ENCODE peak calls at places on chromosomes 16 and 17, in four cellular contexts. A, C, V and X are unnamed samples.
A peak's percentile ranks its signal among the peaks of the same experiment; 100 is the strongest.

GRCh38 chr17:17738901-17739300 is 57.6 kb downstream of the RAI1 start:
- DNase-seq in A (no peak), C (peak; percentile 27), V (no peak), X (no peak)

GRCh38 chr16:88298166-88298881 is 84.4 kb upstream of the ZNF469 start:
- DNase-seq in A (no peak), C (no peak), V (no peak), X (no peak)

GRCh38 chr16:88298882-88299745 is 83.6 kb upstream of the ZNF469 start:
- DNase-seq in A (no peak), C (no peak), V (no peak), X (no peak)

GRCh38 chr16:81458827-81459598 is 14.4 kb downstream of the CMIP start:
- DNase-seq in A (no peak), C (no peak), V (no peak), X (no peak)

GRCh38 chr17:8994319-8994718 is 27.0 kb upstream of the NTN1 start:
- DNase-seq in A (peak; percentile 78), C (peak; percentile 59), V (peak; percentile 10), X (peak; percentile 56)

GRCh38 chr17:65231662-65232335 is 94.6 kb downstream of the RGS9 start:
- DNase-seq in A (no peak), C (peak; percentile 45), V (peak; percentile 53), X (peak; percentile 55)

GRCh38 chr17:32688221-32688620 is 188.7 kb downstream of the MYO1D start:
- DNase-seq in A (no peak), C (no peak), V (no peak), X (no peak)

GRCh38 chr16:89378947-89379771 is 111.2 kb downstream of the ANKRD11 start:
- DNase-seq in A (no peak), C (no peak), V (no peak), X (no peak)

GRCh38 chr16:62149646-62150045 is 113.4 kb upstream of the CDH8 start:
- DNase-seq in A (no peak), C (no peak), V (no peak), X (no peak)

GRCh38 chr17:4230142-4230541 is 33.6 kb downstream of the ANKFY1 start:
- DNase-seq in A (no peak), C (peak; percentile 34), V (peak; percentile 82), X (no peak)

GRCh38 chr16:22633794-22634193 is 123.1 kb downstream of the NPIPB5 start:
- DNase-seq in A (no peak), C (no peak), V (no peak), X (no peak)

GRCh38 chr16:84380405-84380804 is 12.1 kb downstream of the ATP2C2 start:
- DNase-seq in A (no peak), C (no peak), V (no peak), X (no peak)

DNA sequence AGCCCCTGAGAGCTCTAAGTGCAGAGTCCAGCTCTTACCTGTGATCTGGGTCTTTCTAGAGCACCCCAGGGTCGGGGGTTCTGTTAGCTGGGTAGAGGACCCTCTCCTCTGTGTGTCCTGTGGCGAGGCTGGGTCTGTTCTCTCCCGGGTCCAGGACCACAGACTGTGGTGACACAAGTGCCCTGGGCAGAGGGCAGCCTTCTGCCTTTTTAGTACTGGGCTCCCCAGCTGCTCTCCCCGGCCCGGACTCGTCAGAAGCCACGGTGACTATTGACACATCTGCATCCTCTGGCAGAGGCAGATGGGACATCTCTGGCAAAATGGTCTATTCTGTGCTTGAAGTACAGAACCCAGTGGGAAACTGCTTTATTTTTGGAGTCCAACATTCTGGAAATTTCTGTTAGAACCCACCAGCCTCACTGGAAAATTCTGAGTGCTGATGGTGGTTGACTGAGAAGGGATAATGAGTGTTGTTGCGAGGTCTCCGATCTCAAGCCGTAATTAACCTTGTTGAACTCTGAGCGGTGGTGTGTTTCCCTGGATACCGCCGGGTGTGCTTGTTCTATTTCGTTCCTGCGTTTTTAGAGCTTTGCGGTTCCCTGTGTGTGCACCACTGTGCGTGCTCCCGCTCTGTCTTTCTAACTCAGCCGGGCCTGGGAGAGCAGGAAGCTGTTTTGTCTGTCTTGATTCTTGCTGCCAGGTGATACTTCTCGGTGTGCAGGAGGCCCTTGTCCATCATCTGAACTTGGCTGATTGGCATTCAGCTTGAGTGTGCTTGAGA is 26.0 kb upstream of the NUDT16L1 start:
- DNase-seq in A (peak; percentile 50), C (no peak), V (no peak), X (no peak)
- H3K36me3 ChIP-seq in A (peaks cover 3% of the 10 kb centered on the region), C (peaks cover 37% of the 10 kb centered on the region), V (peaks cover 4% of the 10 kb centered on the region), X (peaks cover 29% of the 10 kb centered on the region)

GRCh38 chr17:82782657-82783207 is 30.9 kb downstream of the TBCD start:
- DNase-seq in A (no peak), C (no peak), V (no peak), X (no peak)
- H3K36me3 ChIP-seq in A (no peaks in the 10 kb centered on the region), C (no peaks in the 10 kb centered on the region), V (no peaks in the 10 kb centered on the region), X (peaks cover 65% of the 10 kb centered on the region)

GRCh38 chr17:67243284-67243683 is 1.7 kb downstream of the HELZ start:
- DNase-seq in A (no peak), C (no peak), V (no peak), X (no peak)

GRCh38 chr17:67241719-67242341 is 3.2 kb downstream of the HELZ start:
- DNase-seq in A (no peak), C (no peak), V (no peak), X (no peak)

GRCh38 chr17:67244621-67245072 is 349 bp downstream of the HELZ start:
- DNase-seq in A (peak; percentile 56), C (peak; percentile 19), V (no peak), X (peak; percentile 46)

GRCh38 chr17:67239597-67239996 is 5.4 kb downstream of the HELZ start:
- DNase-seq in A (no peak), C (no peak), V (no peak), X (no peak)

DNA sequence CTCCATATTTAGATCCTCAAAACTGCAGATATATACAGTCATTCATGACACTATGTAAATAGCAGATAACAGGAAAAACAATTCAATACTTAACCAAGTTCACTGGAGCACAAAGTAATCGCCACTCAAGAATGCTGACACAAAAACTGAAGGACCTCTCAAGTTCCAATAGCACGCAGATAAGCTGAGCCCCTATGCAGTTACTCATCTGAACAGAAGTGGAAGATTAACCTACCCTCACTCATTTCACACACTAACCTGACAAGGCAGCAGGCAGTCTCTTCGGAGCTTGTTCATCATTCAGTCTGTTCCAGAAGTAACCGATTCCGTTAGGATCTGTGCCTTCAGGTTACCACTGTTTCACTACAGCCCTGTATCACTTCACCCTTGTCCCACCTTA is 6.0 kb downstream of the HELZ start:
- DNase-seq in A (no peak), C (no peak), V (peak; percentile 77), X (no peak)
- H3K36me3 ChIP-seq in A (no peaks in the 10 kb centered on the region), C (peaks cover 24% of the 10 kb centered on the region), V (no peaks in the 10 kb centered on the region), X (peaks cover 60% of the 10 kb centered on the region)

GRCh38 chr16:58563235-58563634 is 47.9 kb downstream of the SETD6 start:
- DNase-seq in A (no peak), C (no peak), V (peak; percentile 26), X (no peak)
- H3K36me3 ChIP-seq in A (no peaks in the 10 kb centered on the region), C (peaks cover 64% of the 10 kb centered on the region), V (no peaks in the 10 kb centered on the region), X (peaks cover 71% of the 10 kb centered on the region)

DNA sequence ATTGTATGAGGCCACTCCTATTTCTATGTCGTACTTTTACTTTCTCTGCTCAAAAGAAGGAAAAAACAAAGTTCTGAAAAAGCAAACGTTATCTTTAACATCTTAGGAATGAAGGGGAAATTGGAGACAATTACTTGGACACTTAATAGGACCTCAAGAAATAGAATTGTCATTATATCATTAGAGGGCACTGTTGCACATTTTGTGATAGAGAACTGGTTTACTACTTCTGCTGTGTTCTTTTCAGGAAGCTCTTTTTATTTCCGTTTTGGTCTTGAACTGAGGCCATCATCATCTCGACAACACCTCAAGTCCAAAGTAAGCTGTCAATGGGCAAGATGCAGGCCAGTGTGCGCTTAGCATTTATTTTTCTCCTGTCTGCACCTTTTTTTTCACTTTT is 14.6 kb downstream of the COG4 start:
- DNase-seq in A (no peak), C (no peak), V (no peak), X (no peak)
- H3K36me3 ChIP-seq in A (no peaks in the 10 kb centered on the region), C (peaks cover 48% of the 10 kb centered on the region), V (peaks cover 3% of the 10 kb centered on the region), X (peaks cover 60% of the 10 kb centered on the region)

GRCh38 chr16:2936436-2937011 is 24.8 kb downstream of the FLYWCH1 start:
- DNase-seq in A (no peak), C (no peak), V (no peak), X (no peak)
- H3K36me3 ChIP-seq in A (no peaks in the 10 kb centered on the region), C (peaks cover 27% of the 10 kb centered on the region), V (peaks cover 2% of the 10 kb centered on the region), X (peaks cover 26% of the 10 kb centered on the region)